ENCODE peak calls at places on chromosomes 4 and X, in eight cellular contexts. Z is brain microvascular endothelial cell, W is fibroblast of the aortic adventitia, D is omental fat pad, V is A549, B is GM13977, T is tibial artery, J is thoracic aorta. M is an unnamed sample.

GRCh38 chr4:17055788-17056187 is 157.3 kb upstream of the LDB2 start:
- DNase-seq in T (no peak), Z (peak; percentile 85), B (no peak), D (no peak), V (no peak), W (peak; percentile 90), J (no peak), M (peak; percentile 92)

GRCh38 chrX:109856974-109857373 is 123.9 kb upstream of the ACSL4 start:
- DNase-seq in J (no peak), B (no peak), W (peak; percentile 62), D (no peak), T (no peak), Z (no peak), V (peak; percentile 18), M (peak; percentile 15)

GRCh38 chr4:121030711-121031110 is 41.6 kb downstream of the NDNF start:
- DNase-seq in Z (no peak), J (no peak), T (no peak), W (no peak), V (no peak), B (no peak), D (no peak), M (no peak)

GRCh38 chr4:103410401-103410800 is 212.3 kb upstream of the CENPE start:
- DNase-seq in T (no peak), J (no peak), Z (no peak), V (no peak), W (no peak), D (no peak), B (no peak), M (no peak)

GRCh38 chrX:68658530-68658929 is 11.1 kb downstream of the STARD8 start:
- DNase-seq in D (no peak), V (no peak), Z (no peak), T (no peak), W (no peak), B (no peak), J (no peak), M (no peak)

GRCh38 chr4:155777971-155778710 is 19.3 kb downstream of the GUCY1B1 start:
- DNase-seq in B (no peak), J (no peak), V (no peak), Z (no peak), D (no peak), T (no peak), W (peak; percentile 37), M (no peak)

GRCh38 chr4:94762326-94762725 is 4.6 kb downstream of the BMPR1B start:
- DNase-seq in J (no peak), T (no peak), B (no peak), V (peak; percentile 84), W (no peak), Z (no peak), D (no peak), M (no peak)

GRCh38 chr4:172726001-172726423 is 442.6 kb upstream of the GALNT7 start:
- DNase-seq in B (no peak), V (peak; percentile 93), J (no peak), T (no peak), D (no peak), Z (no peak), W (no peak), M (peak; percentile 1)

GRCh38 chr4:109930872-109931271 is 18.2 kb downstream of the EGF start:
- DNase-seq in B (no peak), Z (no peak), J (no peak), V (no peak), W (no peak), D (no peak), T (no peak), M (no peak)

GRCh38 chr4:26139310-26139924 is 181.4 kb upstream of the RBPJ start:
- DNase-seq in B (no peak), W (no peak), J (no peak), D (no peak), T (no peak), V (no peak), Z (no peak), M (no peak)

GRCh38 chrX:110853610-110854009 is 58.0 kb upstream of the CHRDL1 start:
- DNase-seq in T (no peak), B (no peak), D (no peak), Z (no peak), V (peak; percentile 5), W (peak; percentile 40), J (no peak), M (peak; percentile 14)

GRCh38 chr4:123359449-123360306 is 36.9 kb upstream of the SPRY1 start:
- DNase-seq in V (no peak), J (no peak), W (no peak), T (no peak), Z (no peak), D (no peak), B (no peak), M (no peak)

GRCh38 chr4:13905543-13905942 is 278.0 kb upstream of the BOD1L1 start:
- DNase-seq in T (no peak), D (no peak), V (peak; percentile 42), W (peak; percentile 92), Z (peak; percentile 96), J (no peak), B (no peak), M (peak; percentile 57)

GRCh38 chr4:6331018-6331417 is 61.4 kb downstream of the WFS1 start:
- DNase-seq in B (peak; percentile 72), Z (no peak), J (no peak), T (no peak), D (no peak), W (peak; percentile 6), V (peak; percentile 60), M (peak; percentile 17)

GRCh38 chr4:16124232-16124631 is 40.4 kb upstream of the PROM1 start:
- DNase-seq in W (no peak), Z (no peak), V (no peak), J (no peak), D (no peak), T (no peak), B (no peak), M (no peak)

GRCh38 chr4:146957252-146957651 is 11.6 kb upstream of the TTC29 start:
- DNase-seq in B (no peak), Z (peak; percentile 97), W (peak; percentile 77), V (peak; percentile 27), J (no peak), T (no peak), D (no peak), M (peak; percentile 97)

GRCh38 chrX:154727418-154728323 is 23.2 kb downstream of the GAB3 start:
- DNase-seq in V (no peak), T (peak; percentile 76), Z (peak; percentile 73), J (no peak), W (peak; percentile 76), B (no peak), D (no peak), M (peak; percentile 4)

GRCh38 chrX:16826207-16826606 is 39.9 kb downstream of the TXLNG start:
- DNase-seq in T (no peak), V (peak; percentile 72), B (peak; percentile 44), Z (no peak), W (peak; percentile 77), D (no peak), J (no peak), M (peak; percentile 44)

GRCh38 chr4:38455092-38455855 is 208.7 kb upstream of the KLF3 start:
- DNase-seq in V (no peak), W (no peak), Z (no peak), T (no peak), B (peak; percentile 54), J (no peak), D (no peak), M (no peak)

GRCh38 chrX:103656623-103657022 is 27.8 kb downstream of the TCEAL1 start:
- DNase-seq in W (peak; percentile 67), Z (peak; percentile 62), T (no peak), J (no peak), D (no peak), V (peak; percentile 88), B (no peak), M (peak; percentile 92)

GRCh38 chrX:12210196-12210815 is 72.0 kb downstream of the FRMPD4 start:
- DNase-seq in B (no peak), Z (peak; percentile 50), T (peak; percentile 22), W (peak; percentile 63), J (no peak), D (peak; percentile 27), V (peak; percentile 38), M (peak; percentile 63)

GRCh38 chr4:152460488-152460887 is 75.4 kb downstream of the FBXW7 start:
- DNase-seq in V (peak; percentile 56), B (peak; percentile 30), W (peak; percentile 84), J (no peak), T (no peak), Z (peak; percentile 42), D (no peak), M (peak; percentile 68)
- TF ChIP-seq CTCF in V (peak; percentile 51), B (peak; percentile 51), W (peak; percentile 38), J (no peak), T (no peak), Z (no peak), D (no peak), M (peak; percentile 63)

DNA sequence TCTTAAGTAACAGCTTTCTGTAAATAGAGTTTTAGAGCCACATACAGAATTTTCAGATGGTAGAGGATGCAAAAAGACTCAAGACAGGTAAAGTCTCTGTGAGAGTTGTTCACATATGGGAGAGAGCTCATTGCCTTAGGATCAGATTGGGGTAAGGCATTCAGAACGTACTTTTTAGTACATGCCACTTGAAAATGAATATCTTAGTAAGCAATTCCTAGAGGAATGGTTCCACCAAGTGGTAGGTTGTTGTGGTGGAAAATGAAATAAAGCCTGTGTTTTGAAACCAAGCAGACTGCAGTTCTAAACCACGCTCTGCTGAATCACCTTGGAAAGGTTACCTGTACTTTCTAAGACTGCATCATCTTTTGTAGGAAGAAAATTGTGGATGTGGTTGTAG is 547.0 kb upstream of the LCORL start:
- DNase-seq in J (no peak), V (no peak), B (no peak), Z (no peak), W (peak; percentile 6), T (no peak), D (no peak), M (no peak)
- TF ChIP-seq CTCF in J (no peak), V (no peak), B (no peak), Z (no peak), W (no peak), T (no peak), D (no peak), M (peak; percentile 21)

GRCh38 chr4:2069161-2069971 is 10.2 kb downstream of the NAT8L start:
- DNase-seq in W (no peak), T (no peak), D (no peak), J (no peak), Z (no peak), V (no peak), B (peak; percentile 20), M (no peak)
- TF ChIP-seq CTCF in W (no peak), T (no peak), D (no peak), J (no peak), Z (no peak), V (no peak), B (no peak), M (peak; percentile 14)

GRCh38 chr4:169485084-169485483 is 127.3 kb downstream of the NEK1 start:
- DNase-seq in W (peak; percentile 47), V (no peak), B (no peak), Z (no peak), T (no peak), J (no peak), D (no peak), M (peak; percentile 7)

GRCh38 chr4:169485791-169486742 is 126.3 kb downstream of the NEK1 start:
- DNase-seq in J (no peak), Z (peak; percentile 59), W (peak; percentile 81), D (no peak), B (peak; percentile 47), T (no peak), V (peak; percentile 47), M (peak; percentile 49)

DNA sequence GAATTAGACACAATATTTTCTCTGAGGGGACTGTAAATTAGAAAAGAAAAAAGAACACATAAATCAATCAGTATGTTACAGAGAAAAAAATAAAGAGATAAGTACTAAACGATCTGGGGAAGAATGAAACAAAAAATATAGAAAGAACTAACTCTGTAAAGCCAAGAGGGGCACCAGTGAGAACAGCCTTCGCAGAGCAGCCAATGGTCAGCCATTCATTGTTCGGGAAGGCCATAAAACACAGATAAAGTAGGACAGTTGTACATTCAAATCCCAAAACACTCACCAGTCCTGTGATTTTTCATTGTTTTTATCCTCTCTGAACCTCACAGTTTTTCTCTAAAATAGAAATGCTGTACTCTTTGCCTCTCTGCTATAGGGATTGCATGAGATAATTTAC is 127.9 kb downstream of the NEK1 start:
- DNase-seq in V (peak; percentile 3), B (no peak), J (no peak), T (no peak), D (no peak), W (peak; percentile 61), Z (peak; percentile 2), M (no peak)
- TF ChIP-seq CTCF in V (no peak), B (no peak), J (no peak), T (no peak), D (no peak), W (peak; percentile 51), Z (peak; percentile 44), M (peak; percentile 30)

M was measured in HFFc6.